ENCODE peak calls at places on chromosomes 7 and 10, in seven cellular contexts. D, A, G, L, Y, U and I are unnamed samples.

GRCh38 chr7:48109848-48110663 is 21.0 kb downstream of the UPP1 start:
- DNase-seq in A (peak), U (peak), Y (peak), G (peak), L (peak), D (peak), I (peak)

GRCh38 chr10:72087392-72087968 is 871 bp downstream of the SPOCK2 start:
- DNase-seq in L (peak), D (peak), G (no peak), Y (no peak), A (no peak), U (no peak), I (no peak)

GRCh38 chr10:62384057-62384446 is 9.9 kb downstream of the ZNF365 start:
- DNase-seq in U (no peak), D (no peak), L (peak), A (no peak), Y (no peak), G (peak), I (no peak)

GRCh38 chr7:75743455-75743859 is 4.7 kb upstream of the HIP1 start:
- DNase-seq in D (no peak), G (no peak), A (no peak), Y (no peak), L (no peak), U (no peak), I (peak)

GRCh38 chr7:113710310-113711106 is 208.3 kb downstream of the PPP1R3A start:
- DNase-seq in D (peak), U (no peak), L (peak), A (no peak), G (peak), Y (peak), I (no peak)

GRCh38 chr10:75062191-75062849 is 49.1 kb upstream of the SAMD8 start:
- DNase-seq in Y (no peak), L (no peak), D (no peak), G (peak), A (no peak), U (no peak), I (no peak)

GRCh38 chr7:73342645-73343044 is 14.7 kb downstream of the FKBP6 start:
- DNase-seq in G (peak), Y (peak), L (no peak), D (no peak), U (no peak), A (no peak), I (no peak)

GRCh38 chr10:69760086-69760485 is 41.6 kb upstream of the COL13A1 start:
- DNase-seq in D (no peak), U (no peak), A (no peak), Y (no peak), G (no peak), L (no peak), I (no peak)

GRCh38 chr10:50467209-50467608 is 156.5 kb downstream of the SGMS1 start:
- DNase-seq in A (no peak), Y (no peak), G (no peak), D (no peak), L (no peak), U (no peak), I (no peak)

GRCh38 chr7:124459101-124460052 is 306.2 kb downstream of the GPR37 start:
- DNase-seq in A (no peak), G (peak), Y (no peak), U (no peak), L (no peak), D (no peak), I (no peak)

GRCh38 chr10:29409241-29410051 is 120.6 kb downstream of the LYZL1 start:
- DNase-seq in A (peak), G (peak), L (peak), Y (peak), U (peak), D (peak), I (peak)

GRCh38 chr10:15374156-15374555 is 3.1 kb upstream of the FAM171A1 start:
- DNase-seq in A (no peak), Y (no peak), U (no peak), D (peak), L (no peak), G (no peak), I (no peak)

GRCh38 chr10:93865794-93866193 is 28.0 kb upstream of the SLC35G1 start:
- DNase-seq in Y (no peak), L (no peak), A (no peak), G (no peak), D (no peak), U (no peak), I (no peak)

GRCh38 chr10:78953124-78954008 is 115.4 kb upstream of the ZMIZ1 start:
- DNase-seq in A (no peak), D (peak), U (peak), G (peak), Y (no peak), L (no peak), I (peak)

GRCh38 chr7:63008366-63008765 is 990.3 kb upstream of the ZNF722 start:
- DNase-seq in A (no peak), U (no peak), L (no peak), Y (no peak), D (no peak), G (no peak), I (no peak)

GRCh38 chr10:101780187-101780817 is 2.9 kb downstream of the NPM3 start:
- DNase-seq in L (no peak), Y (no peak), U (no peak), D (no peak), A (peak), G (no peak), I (no peak)

GRCh38 chr10:77240042-77240619 is 397.5 kb downstream of the KCNMA1 start:
- DNase-seq in A (no peak), L (no peak), Y (no peak), D (no peak), U (no peak), G (no peak), I (no peak)

GRCh38 chr7:117816727-117817126 is 56.5 kb downstream of the CTTNBP2 start:
- DNase-seq in L (no peak), Y (no peak), G (no peak), A (no peak), U (no peak), D (no peak), I (no peak)

GRCh38 chr7:38169862-38170261 is 8.2 kb upstream of the STARD3NL start:
- DNase-seq in Y (no peak), L (no peak), G (peak), D (no peak), U (no peak), A (peak), I (no peak)

GRCh38 chr7:99868246-99868645 is 8.6 kb downstream of the OR2AE1 start:
- DNase-seq in D (no peak), U (no peak), Y (no peak), A (no peak), L (no peak), G (no peak), I (no peak)

GRCh38 chr10:116049158-116049557 is 223.8 kb downstream of the GFRA1 start:
- DNase-seq in D (no peak), L (no peak), G (no peak), A (no peak), U (no peak), Y (no peak), I (no peak)

GRCh38 chr10:50420166-50420565 is 168.8 kb upstream of the ASAH2 start:
- DNase-seq in A (no peak), Y (no peak), L (no peak), G (no peak), U (no peak), D (no peak), I (no peak)

GRCh38 chr7:70698219-70698832 is 433.6 kb upstream of the GALNT17 start:
- DNase-seq in A (no peak), Y (peak), G (peak), L (peak), U (no peak), D (peak), I (no peak)

GRCh38 chr7:150715293-150715692 is 1.1 kb upstream of the GIMAP1 start:
- DNase-seq in U (no peak), Y (no peak), G (no peak), A (no peak), D (no peak), L (no peak), I (no peak)

GRCh38 chr10:33263453-33263852 is 71.0 kb downstream of the NRP1 start:
- DNase-seq in U (no peak), L (no peak), D (no peak), A (no peak), Y (no peak), G (peak), I (no peak)

GRCh38 chr10:103814104-103814503 is 41.3 kb downstream of the SH3PXD2A start:
- DNase-seq in U (no peak), Y (no peak), L (no peak), A (no peak), G (no peak), D (no peak), I (no peak)

GRCh38 chr7:50310361-50310760 is 5.8 kb downstream of the IKZF1 start:
- DNase-seq in A (no peak), G (no peak), U (no peak), L (no peak), Y (no peak), D (no peak), I (no peak)

GRCh38 chr10:79093658-79094411 is 25.1 kb downstream of the ZMIZ1 start:
- DNase-seq in Y (no peak), G (peak), D (no peak), L (no peak), A (peak), U (no peak), I (peak)

GRCh38 chr7:68291710-68292109 is 1295.1 kb downstream of the TYW1 start:
- DNase-seq in Y (no peak), U (no peak), A (no peak), D (no peak), L (no peak), G (no peak), I (no peak)

GRCh38 chr7:80581472-80581871 is 57.0 kb upstream of the CD36 start:
- DNase-seq in U (peak), G (no peak), Y (peak), L (no peak), A (no peak), D (no peak), I (peak)

GRCh38 chr7:39949980-39950472 is at the start of gene CDK13:
- DNase-seq in U (peak), A (peak), D (peak), L (peak), Y (peak), G (peak), I (peak)

GRCh38 chr7:142887282-142888015 is 1.9 kb upstream of the TRPV6 start:
- DNase-seq in L (no peak), Y (no peak), G (no peak), U (no peak), A (peak), D (no peak), I (no peak)

GRCh38 chr10:104780165-104780564 is 139.1 kb downstream of the SORCS3 start:
- DNase-seq in D (no peak), L (no peak), U (no peak), G (no peak), A (no peak), Y (no peak), I (no peak)

GRCh38 chr7:101112233-101112632 is 14.7 kb upstream of the SERPINE1 start:
- DNase-seq in G (no peak), A (no peak), D (no peak), Y (no peak), U (peak), L (no peak), I (peak)

GRCh38 chr10:101495324-101495925 is 92.6 kb downstream of the POLL start:
- DNase-seq in Y (peak), U (no peak), L (no peak), G (peak), A (no peak), D (no peak), I (no peak)

GRCh38 chr7:35802649-35803048 is 1.8 kb downstream of the SEPTIN7 start:
- DNase-seq in Y (peak), D (peak), L (peak), U (no peak), G (no peak), A (no peak), I (no peak)

GRCh38 chr10:70303731-70304130 is 19.9 kb upstream of the NPFFR1 start:
- DNase-seq in U (no peak), L (no peak), Y (no peak), D (no peak), G (no peak), A (no peak), I (no peak)